ENCODE peak calls at places on chromosomes 2 and 18, in eight cellular contexts. U is cardiac muscle cell; P is left lobe of liver; I is heart right ventricle; K is activated CD4-positive, CD25-positive, alpha-beta regulatory T cell; Z is H54; W is amniotic stem cell; T is NAMALWA. C is an unnamed sample.

GRCh38 chr2:121529439-121530209 is 1.1 kb upstream of the RNU4ATAC start:
- DNase-seq in U (peak), P (peak), I (peak), K (no peak), Z (no peak), W (peak), T (peak), C (peak)

GRCh38 chr2:239143858-239144712 is 256.7 kb downstream of the HDAC4 start:
- DNase-seq in U (peak), P (no peak), I (no peak), K (no peak), Z (peak), W (no peak), T (peak), C (peak)

GRCh38 chr2:230408244-230408842 is 7.7 kb upstream of the SP100 start:
- DNase-seq in U (no peak), P (no peak), I (peak), K (no peak), Z (peak), W (peak), T (no peak), C (peak)

GRCh38 chr2:70304501-70304900 is 2.6 kb upstream of the FAM136A start:
- DNase-seq in U (no peak), P (no peak), I (no peak), K (no peak), Z (no peak), W (no peak), T (no peak), C (no peak)

GRCh38 chr2:9378433-9379371 is 44.6 kb downstream of the ITGB1BP1 start:
- DNase-seq in U (no peak), P (no peak), I (peak), K (no peak), Z (peak), W (peak), T (no peak), C (peak)

GRCh38 chr2:667332-668000 is 9.7 kb downstream of the TMEM18 start:
- DNase-seq in U (no peak), P (no peak), I (no peak), K (no peak), Z (peak), W (no peak), T (peak), C (peak)

GRCh38 chr2:943821-944220 is 6.8 kb upstream of the SNTG2 start:
- DNase-seq in U (no peak), P (no peak), I (no peak), K (no peak), Z (no peak), W (no peak), T (peak), C (no peak)

GRCh38 chr2:216632321-216632951 is 784 bp upstream of the IGFBP2 start:
- DNase-seq in U (peak), P (no peak), I (no peak), K (no peak), Z (no peak), W (no peak), T (no peak), C (no peak)

GRCh38 chr2:143083636-143084035 is 45.6 kb upstream of the ARHGAP15 start:
- DNase-seq in U (no peak), P (no peak), I (no peak), K (no peak), Z (no peak), W (peak), T (no peak), C (peak)

GRCh38 chr18:70146174-70146573 is 59.3 kb downstream of the RTTN start:
- DNase-seq in U (no peak), P (no peak), I (no peak), K (no peak), Z (no peak), W (no peak), T (no peak), C (no peak)

GRCh38 chr2:71606244-71606643 is 152.9 kb downstream of the DYSF start:
- DNase-seq in U (no peak), P (no peak), I (no peak), K (no peak), Z (no peak), W (no peak), T (no peak), C (no peak)

GRCh38 chr2:70248810-70249438 is 496 bp upstream of the TIA1 start:
- DNase-seq in U (peak), P (peak), I (peak), K (peak), Z (peak), W (peak), T (no peak), C (peak)

GRCh38 chr2:156099382-156099781 is 233.1 kb downstream of the NR4A2 start:
- DNase-seq in U (no peak), P (no peak), I (no peak), K (no peak), Z (no peak), W (no peak), T (no peak), C (no peak)

GRCh38 chr2:16664052-16664731 is 1.4 kb downstream of the CYRIA start:
- DNase-seq in U (peak), P (peak), I (peak), K (no peak), Z (no peak), W (no peak), T (peak), C (peak)

GRCh38 chr2:15931950-15932349 is 8.4 kb upstream of the MYCN start:
- DNase-seq in U (no peak), P (no peak), I (no peak), K (no peak), Z (no peak), W (no peak), T (no peak), C (no peak)

GRCh38 chr2:102094917-102095316 is 47.6 kb upstream of the IL1R1 start:
- DNase-seq in U (no peak), P (no peak), I (no peak), K (no peak), Z (no peak), W (no peak), T (no peak), C (peak)

GRCh38 chr2:39024833-39025232 is 96.0 kb downstream of the SOS1 start:
- DNase-seq in U (no peak), P (no peak), I (no peak), K (no peak), Z (no peak), W (no peak), T (no peak), C (no peak)

GRCh38 chr18:60873708-60874107 is 459.5 kb upstream of the CDH20 start:
- DNase-seq in U (no peak), P (no peak), I (no peak), K (no peak), Z (no peak), W (no peak), T (no peak), C (no peak)

GRCh38 chr2:240955306-240956101 is 42.9 kb upstream of the SNED1 start:
- DNase-seq in U (no peak), P (peak), I (no peak), K (no peak), Z (no peak), W (no peak), T (no peak), C (no peak)

GRCh38 chr2:234488913-234489451 is 7.9 kb downstream of the ARL4C start:
- DNase-seq in U (no peak), P (no peak), I (no peak), K (peak), Z (no peak), W (no peak), T (no peak), C (no peak)

GRCh38 chr2:240579771-240580614 is 6.5 kb upstream of the CAPN10 start:
- DNase-seq in U (no peak), P (peak), I (no peak), K (peak), Z (peak), W (no peak), T (peak), C (peak)

GRCh38 chr2:136764397-136765255 is 719 bp upstream of the THSD7B start:
- DNase-seq in U (peak), P (no peak), I (no peak), K (no peak), Z (no peak), W (no peak), T (no peak), C (no peak)

GRCh38 chr2:71935291-71935848 is 212.3 kb downstream of the CYP26B1 start:
- DNase-seq in U (no peak), P (peak), I (no peak), K (no peak), Z (no peak), W (no peak), T (no peak), C (peak)

GRCh38 chr2:88190808-88191721 is 20.9 kb downstream of the THNSL2 start:
- DNase-seq in U (peak), P (no peak), I (no peak), K (no peak), Z (peak), W (no peak), T (peak), C (peak)

C was measured in fibroblast of pulmonary artery.